ENCODE peak calls at places on chromosomes 7 and 10, in six cellular contexts. One of them, this sample, is unnamed.

GRCh38 chr7:7157177-7157886 is 25.0 kb upstream of the C1GALT1 start:
- DNase-seq in colonic mucosa: no peak
- DNase-seq in NCI-H748 treated with DMSO at 0.1 percent for 48 hours: no peak
- DNase-seq in NCI-H1105 treated with DMSO at 0.1 percent for 48 hours: no peak
- DNase-seq in ACHN: peak
- DNase-seq in NCI-H524: no peak
- DNase-seq in this sample: peak

GRCh38 chr7:25149844-25150243 is 24.8 kb upstream of the CYCS start:
- DNase-seq in colonic mucosa: no peak
- DNase-seq in NCI-H748 treated with DMSO at 0.1 percent for 48 hours: no peak
- DNase-seq in NCI-H1105 treated with DMSO at 0.1 percent for 48 hours: no peak
- DNase-seq in ACHN: no peak
- DNase-seq in NCI-H524: no peak
- DNase-seq in this sample: no peak

GRCh38 chr10:98610301-98610700 is 163.6 kb upstream of the HPS1 start:
- DNase-seq in colonic mucosa: no peak
- DNase-seq in NCI-H748 treated with DMSO at 0.1 percent for 48 hours: no peak
- DNase-seq in NCI-H1105 treated with DMSO at 0.1 percent for 48 hours: no peak
- DNase-seq in ACHN: no peak
- DNase-seq in NCI-H524: no peak
- DNase-seq in this sample: no peak

GRCh38 chr7:139457153-139457946 is 26.1 kb downstream of the KLRG2 start:
- DNase-seq in colonic mucosa: no peak
- DNase-seq in NCI-H748 treated with DMSO at 0.1 percent for 48 hours: no peak
- DNase-seq in NCI-H1105 treated with DMSO at 0.1 percent for 48 hours: no peak
- DNase-seq in ACHN: no peak
- DNase-seq in NCI-H524: no peak
- DNase-seq in this sample: no peak

GRCh38 chr10:29834990-29835569 is 200.3 kb upstream of the SVIL start:
- DNase-seq in colonic mucosa: no peak
- DNase-seq in NCI-H748 treated with DMSO at 0.1 percent for 48 hours: no peak
- DNase-seq in NCI-H1105 treated with DMSO at 0.1 percent for 48 hours: no peak
- DNase-seq in ACHN: no peak
- DNase-seq in NCI-H524: no peak
- DNase-seq in this sample: no peak

GRCh38 chr7:92840309-92840708 is 3.9 kb upstream of the CDK6 start:
- DNase-seq in colonic mucosa: no peak
- DNase-seq in NCI-H748 treated with DMSO at 0.1 percent for 48 hours: no peak
- DNase-seq in NCI-H1105 treated with DMSO at 0.1 percent for 48 hours: no peak
- DNase-seq in ACHN: no peak
- DNase-seq in NCI-H524: no peak
- DNase-seq in this sample: no peak

GRCh38 chr7:93442478-93443224 is 131.9 kb downstream of the CALCR start:
- DNase-seq in colonic mucosa: peak
- DNase-seq in NCI-H748 treated with DMSO at 0.1 percent for 48 hours: peak
- DNase-seq in NCI-H1105 treated with DMSO at 0.1 percent for 48 hours: peak
- DNase-seq in ACHN: peak
- DNase-seq in NCI-H524: peak
- DNase-seq in this sample: peak

GRCh38 chr7:128661446-128661845 is 10.6 kb upstream of the GARIN1A start:
- DNase-seq in colonic mucosa: no peak
- DNase-seq in NCI-H748 treated with DMSO at 0.1 percent for 48 hours: no peak
- DNase-seq in NCI-H1105 treated with DMSO at 0.1 percent for 48 hours: no peak
- DNase-seq in ACHN: no peak
- DNase-seq in NCI-H524: no peak
- DNase-seq in this sample: no peak

GRCh38 chr10:11345224-11346054 is 266.0 kb downstream of the USP6NL start:
- DNase-seq in colonic mucosa: peak
- DNase-seq in NCI-H748 treated with DMSO at 0.1 percent for 48 hours: peak
- DNase-seq in NCI-H1105 treated with DMSO at 0.1 percent for 48 hours: peak
- DNase-seq in ACHN: peak
- DNase-seq in NCI-H524: no peak
- DNase-seq in this sample: no peak

GRCh38 chr10:13213163-13213562 is 21.0 kb downstream of the UCMA start:
- DNase-seq in colonic mucosa: no peak
- DNase-seq in NCI-H748 treated with DMSO at 0.1 percent for 48 hours: no peak
- DNase-seq in NCI-H1105 treated with DMSO at 0.1 percent for 48 hours: no peak
- DNase-seq in ACHN: no peak
- DNase-seq in NCI-H524: no peak
- DNase-seq in this sample: no peak

GRCh38 chr7:135258585-135258984 is 24.9 kb downstream of the STRA8 start:
- DNase-seq in colonic mucosa: no peak
- DNase-seq in NCI-H748 treated with DMSO at 0.1 percent for 48 hours: no peak
- DNase-seq in NCI-H1105 treated with DMSO at 0.1 percent for 48 hours: no peak
- DNase-seq in ACHN: no peak
- DNase-seq in NCI-H524: no peak
- DNase-seq in this sample: no peak

GRCh38 chr7:102273749-102274712 is 12.6 kb upstream of the SH2B2 start:
- DNase-seq in colonic mucosa: peak
- DNase-seq in NCI-H748 treated with DMSO at 0.1 percent for 48 hours: no peak
- DNase-seq in NCI-H1105 treated with DMSO at 0.1 percent for 48 hours: no peak
- DNase-seq in ACHN: peak
- DNase-seq in NCI-H524: no peak
- DNase-seq in this sample: no peak

GRCh38 chr10:7666253-7667023 is at the start of gene ITIH5:
- DNase-seq in colonic mucosa: no peak
- DNase-seq in NCI-H748 treated with DMSO at 0.1 percent for 48 hours: no peak
- DNase-seq in NCI-H1105 treated with DMSO at 0.1 percent for 48 hours: no peak
- DNase-seq in ACHN: peak
- DNase-seq in NCI-H524: no peak
- DNase-seq in this sample: no peak

GRCh38 chr10:102384053-102384452 is 11.5 kb upstream of the NFKB2 start:
- DNase-seq in colonic mucosa: no peak
- DNase-seq in NCI-H748 treated with DMSO at 0.1 percent for 48 hours: no peak
- DNase-seq in NCI-H1105 treated with DMSO at 0.1 percent for 48 hours: no peak
- DNase-seq in ACHN: no peak
- DNase-seq in NCI-H524: no peak
- DNase-seq in this sample: no peak

GRCh38 chr7:97971990-97972943 is 17.7 kb downstream of the OCM2 start:
- DNase-seq in colonic mucosa: peak
- DNase-seq in NCI-H748 treated with DMSO at 0.1 percent for 48 hours: peak
- DNase-seq in NCI-H1105 treated with DMSO at 0.1 percent for 48 hours: peak
- DNase-seq in ACHN: peak
- DNase-seq in NCI-H524: peak
- DNase-seq in this sample: peak

GRCh38 chr10:110279062-110279986 is 25.4 kb downstream of the SMNDC1 start:
- DNase-seq in colonic mucosa: peak
- DNase-seq in NCI-H748 treated with DMSO at 0.1 percent for 48 hours: peak
- DNase-seq in NCI-H1105 treated with DMSO at 0.1 percent for 48 hours: peak
- DNase-seq in ACHN: peak
- DNase-seq in NCI-H524: no peak
- DNase-seq in this sample: peak

GRCh38 chr10:98957801-98958200 is 277.9 kb downstream of the HPSE2 start:
- DNase-seq in colonic mucosa: no peak
- DNase-seq in NCI-H748 treated with DMSO at 0.1 percent for 48 hours: no peak
- DNase-seq in NCI-H1105 treated with DMSO at 0.1 percent for 48 hours: no peak
- DNase-seq in ACHN: no peak
- DNase-seq in NCI-H524: no peak
- DNase-seq in this sample: no peak

GRCh38 chr7:13104128-13104527 is 416.7 kb downstream of the ARL4A start:
- DNase-seq in colonic mucosa: no peak
- DNase-seq in NCI-H748 treated with DMSO at 0.1 percent for 48 hours: no peak
- DNase-seq in NCI-H1105 treated with DMSO at 0.1 percent for 48 hours: no peak
- DNase-seq in ACHN: no peak
- DNase-seq in NCI-H524: no peak
- DNase-seq in this sample: no peak

GRCh38 chr10:132469197-132469942 is 68.2 kb upstream of the INPP5A start:
- DNase-seq in colonic mucosa: no peak
- DNase-seq in NCI-H748 treated with DMSO at 0.1 percent for 48 hours: no peak
- DNase-seq in NCI-H1105 treated with DMSO at 0.1 percent for 48 hours: no peak
- DNase-seq in ACHN: no peak
- DNase-seq in NCI-H524: no peak
- DNase-seq in this sample: no peak

GRCh38 chr10:4303045-4303444 is 518.0 kb upstream of the KLF6 start:
- DNase-seq in colonic mucosa: no peak
- DNase-seq in NCI-H748 treated with DMSO at 0.1 percent for 48 hours: no peak
- DNase-seq in NCI-H1105 treated with DMSO at 0.1 percent for 48 hours: no peak
- DNase-seq in ACHN: no peak
- DNase-seq in NCI-H524: no peak
- DNase-seq in this sample: no peak

GRCh38 chr10:21497177-21497807 is 28.2 kb downstream of the SKIDA1 start:
- DNase-seq in colonic mucosa: peak
- DNase-seq in NCI-H748 treated with DMSO at 0.1 percent for 48 hours: peak
- DNase-seq in NCI-H1105 treated with DMSO at 0.1 percent for 48 hours: peak
- DNase-seq in ACHN: peak
- DNase-seq in NCI-H524: peak
- DNase-seq in this sample: peak

GRCh38 chr7:81776972-81777371 is 7.1 kb upstream of the HGF start:
- DNase-seq in colonic mucosa: no peak
- DNase-seq in NCI-H748 treated with DMSO at 0.1 percent for 48 hours: no peak
- DNase-seq in NCI-H1105 treated with DMSO at 0.1 percent for 48 hours: peak
- DNase-seq in ACHN: no peak
- DNase-seq in NCI-H524: no peak
- DNase-seq in this sample: no peak

GRCh38 chr7:34191766-34192550 is 286.6 kb downstream of the BMPER start:
- DNase-seq in colonic mucosa: no peak
- DNase-seq in NCI-H748 treated with DMSO at 0.1 percent for 48 hours: no peak
- DNase-seq in NCI-H1105 treated with DMSO at 0.1 percent for 48 hours: no peak
- DNase-seq in ACHN: no peak
- DNase-seq in NCI-H524: no peak
- DNase-seq in this sample: no peak

This sample was measured in MM.1S.